ENCODE peak calls at places on chromosomes 16 and 17, in eight cellular contexts. S is ovary, Q is left ventricle myocardium inferior, G is ascending aorta, B is esophagus muscularis mucosa, A is astrocyte, P is GM23248, Y is neuronal stem cell. K is an unnamed sample. For H3K36me3, the result is how much of the 10 kb centered on the place peaks cover.

GRCh38 chr17:45243750-45244149 is 18.1 kb downstream of the SPATA32 start:
- DNase-seq in S (no peak), Q (no peak), G (no peak), B (no peak), A (no peak), P (no peak), Y (no peak), K (no peak)

GRCh38 chr17:14616508-14616907 is 315.6 kb downstream of the HS3ST3B1 start:
- DNase-seq in S (no peak), Q (no peak), G (no peak), B (no peak), A (no peak), P (peak), Y (no peak), K (no peak)

GRCh38 chr17:35588196-35588920 is 1.2 kb downstream of the AP2B1 start:
- DNase-seq in S (no peak), Q (no peak), G (no peak), B (no peak), A (peak), P (peak), Y (no peak), K (peak)

GRCh38 chr17:7887482-7888183 is 956 bp upstream of the CHD3 start:
- DNase-seq in S (peak), Q (peak), G (peak), B (peak), A (peak), P (peak), Y (peak), K (peak)

GRCh38 chr16:84700518-84701277 is 898 bp downstream of the USP10 start:
- DNase-seq in S (no peak), Q (no peak), G (no peak), B (no peak), A (no peak), P (peak), Y (peak), K (no peak)

GRCh38 chr17:70184770-70185169 is 15.4 kb downstream of the KCNJ2 start:
- DNase-seq in S (no peak), Q (no peak), G (no peak), B (no peak), A (peak), P (peak), Y (no peak), K (no peak)

GRCh38 chr16:88705076-88705684 is 1.0 kb downstream of the RNF166 start:
- DNase-seq in S (no peak), Q (no peak), G (no peak), B (no peak), A (peak), P (peak), Y (no peak), K (no peak)

GRCh38 chr17:28549274-28550132 is 2.9 kb downstream of the UNC119 start:
- DNase-seq in S (no peak), Q (no peak), G (no peak), B (no peak), A (no peak), P (no peak), Y (no peak), K (no peak)

GRCh38 chr17:74920306-74920620 is 2.8 kb downstream of the USH1G start:
- DNase-seq in S (no peak), Q (no peak), G (no peak), B (no peak), A (no peak), P (no peak), Y (no peak), K (no peak)

GRCh38 chr17:77324227-77324626 is 183.5 kb downstream of the SEC14L1 start:
- DNase-seq in S (peak), Q (no peak), G (peak), B (no peak), A (no peak), P (no peak), Y (no peak), K (no peak)

GRCh38 chr17:57995076-57995956 is 7.3 kb upstream of the VEZF1 start:
- DNase-seq in S (peak), Q (peak), G (peak), B (peak), A (peak), P (peak), Y (peak), K (no peak)

GRCh38 chr17:44210342-44211192 is 8.9 kb downstream of the UBTF start:
- DNase-seq in S (peak), Q (peak), G (peak), B (no peak), A (peak), P (peak), Y (peak), K (no peak)

GRCh38 chr17:73729101-73729500 is 84.9 kb upstream of the SDK2 start:
- DNase-seq in S (no peak), Q (no peak), G (no peak), B (no peak), A (no peak), P (no peak), Y (no peak), K (no peak)

GRCh38 chr16:84633622-84634021 is 14.7 kb upstream of the KLHL36 start:
- DNase-seq in S (peak), Q (peak), G (peak), B (no peak), A (no peak), P (no peak), Y (no peak), K (no peak)

DNA sequence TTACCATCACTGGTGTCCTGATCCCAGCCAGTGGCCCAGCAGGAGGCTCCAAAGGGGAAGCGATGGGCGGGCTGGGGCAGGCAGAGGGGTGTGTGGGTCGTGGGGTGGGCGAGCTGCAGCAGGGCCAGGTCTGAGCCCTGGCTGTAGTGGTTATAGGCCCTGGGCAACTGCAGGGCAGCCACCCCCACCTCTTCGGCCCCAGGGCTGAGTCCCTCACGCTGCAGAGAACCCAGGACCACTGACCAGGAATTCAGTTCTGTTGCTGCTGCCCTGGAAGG is 2.2 kb downstream of the PRSS53 start:
- DNase-seq in S (no peak), Q (no peak), G (no peak), B (no peak), A (no peak), P (no peak), Y (no peak), K (no peak)
- H3K36me3 ChIP-seq in S (under half), Q (half or more), G (half or more), B (half or more), A (under half), P (under half), Y (half or more), K (under half)

GRCh38 chr16:57478396-57479024 is 7.8 kb downstream of the DOK4 start:
- DNase-seq in S (no peak), Q (no peak), G (no peak), B (no peak), A (no peak), P (no peak), Y (no peak), K (no peak)
- H3K36me3 ChIP-seq in S (under half), Q (under half), G (under half), B (under half), A (under half), P (under half), Y (under half), K (under half)

GRCh38 chr16:11725457-11725856 is 17.2 kb downstream of the TXNDC11 start:
- DNase-seq in S (no peak), Q (no peak), G (no peak), B (no peak), A (peak), P (peak), Y (no peak), K (no peak)
- H3K36me3 ChIP-seq in S (under half), Q (half or more), G (half or more), B (half or more), A (under half), P (half or more), Y (half or more), K (under half)

GRCh38 chr17:53218723-53219122 is 604.0 kb upstream of the KIF2B start:
- DNase-seq in S (no peak), Q (no peak), G (no peak), B (no peak), A (no peak), P (no peak), Y (no peak), K (no peak)

GRCh38 chr17:53217311-53217710 is 605.4 kb upstream of the KIF2B start:
- DNase-seq in S (no peak), Q (no peak), G (no peak), B (no peak), A (no peak), P (no peak), Y (no peak), K (no peak)

DNA sequence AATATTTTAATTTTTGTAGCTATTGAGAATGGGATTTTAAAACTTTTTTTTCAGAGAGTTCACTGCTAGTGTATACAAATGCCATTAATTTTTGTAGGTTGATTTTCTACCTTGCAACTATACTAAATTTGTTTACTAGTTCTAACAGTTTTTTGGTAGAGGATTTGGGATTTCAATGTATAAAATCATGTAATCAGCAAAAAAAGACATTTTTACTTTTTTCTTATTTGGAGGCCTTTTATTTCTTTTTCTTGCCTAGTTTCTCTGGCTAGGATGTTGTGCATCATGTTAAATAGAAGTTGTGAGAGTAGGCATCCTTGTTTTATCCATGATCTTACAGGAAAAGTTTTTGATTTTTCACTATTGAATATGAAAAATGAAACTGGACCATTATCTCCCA is 602.9 kb upstream of the KIF2B start:
- DNase-seq in S (no peak), Q (no peak), G (no peak), B (no peak), A (no peak), P (no peak), Y (no peak), K (no peak)
- H3K36me3 ChIP-seq in S (under half), Q (under half), G (under half), B (under half), A (under half), P (under half), Y (under half), K (under half)

GRCh38 chr16:50765246-50765645 is 23.4 kb downstream of the CYLD start:
- DNase-seq in S (no peak), Q (no peak), G (no peak), B (no peak), A (no peak), P (no peak), Y (no peak), K (no peak)
- H3K36me3 ChIP-seq in S (under half), Q (under half), G (under half), B (under half), A (under half), P (under half), Y (under half), K (under half)

GRCh38 chr16:81706327-81707295 is 72.5 kb upstream of the PLCG2 start:
- DNase-seq in S (no peak), Q (peak), G (no peak), B (no peak), A (no peak), P (no peak), Y (no peak), K (no peak)

GRCh38 chr16:81707411-81708321 is 71.4 kb upstream of the PLCG2 start:
- DNase-seq in S (peak), Q (peak), G (no peak), B (no peak), A (peak), P (peak), Y (no peak), K (no peak)

GRCh38 chr16:81703177-81704155 is 75.6 kb upstream of the PLCG2 start:
- DNase-seq in S (peak), Q (peak), G (no peak), B (no peak), A (peak), P (peak), Y (no peak), K (peak)

GRCh38 chr16:81702506-81702905 is 76.6 kb upstream of the PLCG2 start:
- DNase-seq in S (no peak), Q (no peak), G (no peak), B (no peak), A (no peak), P (no peak), Y (no peak), K (no peak)

GRCh38 chr16:81705261-81705660 is 73.8 kb upstream of the PLCG2 start:
- DNase-seq in S (no peak), Q (peak), G (no peak), B (no peak), A (no peak), P (no peak), Y (no peak), K (no peak)
- H3K36me3 ChIP-seq in S (under half), Q (half or more), G (half or more), B (half or more), A (under half), P (under half), Y (half or more), K (under half)

DNA sequence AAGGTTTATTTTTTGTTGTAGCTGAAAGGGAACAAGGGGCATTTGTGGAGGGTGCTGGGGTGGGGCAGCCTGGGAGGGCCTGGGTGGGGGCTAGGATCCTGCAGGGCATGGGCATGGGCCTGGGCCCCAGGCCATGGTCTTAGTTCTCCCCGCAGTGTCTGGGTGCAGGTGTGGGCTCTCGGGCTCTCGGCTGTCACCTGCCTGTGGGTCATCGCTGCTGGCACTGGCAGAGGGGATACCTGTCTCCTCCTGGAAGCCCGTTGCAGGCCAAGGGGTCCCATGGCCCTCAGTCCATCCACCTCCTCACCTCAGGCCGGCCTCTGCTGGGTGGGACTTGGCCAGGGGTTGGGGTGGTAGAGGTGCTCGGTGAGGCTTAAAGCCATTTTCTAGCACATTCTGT is 30.3 kb downstream of the TSC2 start:
- DNase-seq in S (no peak), Q (no peak), G (no peak), B (no peak), A (no peak), P (no peak), Y (no peak), K (no peak)
- H3K36me3 ChIP-seq in S (under half), Q (half or more), G (half or more), B (half or more), A (under half), P (under half), Y (half or more), K (under half)